ENCODE peak calls at places on chromosome 15, in six cellular contexts. U is IMR-90, E is neuronal stem cell, O is H9, P is H1, T is trophoblast cell. B is an unnamed sample.
A peak's percentile ranks its signal among the peaks of the same experiment; 100 is the strongest.

GRCh38 chr15:71011503-71012155 is 103.6 kb upstream of the THSD4 start:
- DNase-seq in U (peak; percentile 84), E (peak; percentile 14), O (no peak), P (no peak), T (peak; percentile 27), B (peak; percentile 44)

GRCh38 chr15:89553632-89554031 is 21.6 kb upstream of the TICRR start:
- DNase-seq in U (no peak), E (no peak), O (no peak), P (no peak), T (no peak), B (no peak)

GRCh38 chr15:93566777-93567176 is 477.8 kb upstream of the RGMA start:
- DNase-seq in U (no peak), E (no peak), O (no peak), P (no peak), T (no peak), B (no peak)

GRCh38 chr15:91857772-91858171 is 4.3 kb downstream of the SLCO3A1 start:
- DNase-seq in U (no peak), E (no peak), O (no peak), P (no peak), T (no peak), B (no peak)

GRCh38 chr15:101428758-101429157 is 60.7 kb downstream of the PCSK6 start:
- DNase-seq in U (no peak), E (no peak), O (no peak), P (peak; percentile 41), T (no peak), B (no peak)

GRCh38 chr15:75943713-75944215 is 40.1 kb downstream of the FBXO22 start:
- DNase-seq in U (peak; percentile 42), E (no peak), O (no peak), P (no peak), T (no peak), B (peak; percentile 27)

GRCh38 chr15:65856821-65857455 is 12.4 kb upstream of the RAB11A start:
- DNase-seq in U (peak; percentile 53), E (peak; percentile 57), O (peak; percentile 72), P (peak; percentile 83), T (peak; percentile 67), B (peak; percentile 68)

GRCh38 chr15:57327985-57328471 is 48.3 kb upstream of the CGNL1 start:
- DNase-seq in U (peak; percentile 99), E (no peak), O (no peak), P (no peak), T (peak; percentile 91), B (peak; percentile 84)

GRCh38 chr15:48029656-48030055 is 91.1 kb upstream of the SLC24A5 start:
- DNase-seq in U (no peak), E (no peak), O (no peak), P (no peak), T (no peak), B (no peak)

GRCh38 chr15:82543155-82543554 is 2.9 kb upstream of the RPS17 start:
- DNase-seq in U (peak; percentile 91), E (peak; percentile 32), O (peak; percentile 47), P (no peak), T (no peak), B (peak; percentile 71)

GRCh38 chr15:41115088-41115651 is 910 bp downstream of the INO80 start:
- DNase-seq in U (peak; percentile 35), E (peak; percentile 38), O (peak; percentile 28), P (no peak), T (no peak), B (peak; percentile 69)

GRCh38 chr15:26628071-26628470 is 144.8 kb downstream of the GABRB3 start:
- DNase-seq in U (no peak), E (no peak), O (no peak), P (no peak), T (no peak), B (no peak)

GRCh38 chr15:33473005-33473404 is 162.2 kb downstream of the RYR3 start:
- DNase-seq in U (no peak), E (no peak), O (no peak), P (no peak), T (no peak), B (no peak)

GRCh38 chr15:51401872-51402517 is 60.5 kb downstream of the GLDN start:
- DNase-seq in U (peak; percentile 26), E (peak; percentile 39), O (peak; percentile 74), P (peak; percentile 86), T (peak; percentile 16), B (peak; percentile 58)

GRCh38 chr15:57205027-57205855 is 171.1 kb upstream of the CGNL1 start:
- DNase-seq in U (no peak), E (no peak), O (no peak), P (no peak), T (no peak), B (no peak)

GRCh38 chr15:97129684-97130083 is 799.2 kb downstream of the NR2F2 start:
- DNase-seq in U (no peak), E (no peak), O (no peak), P (no peak), T (no peak), B (no peak)

GRCh38 chr15:85457392-85457968 is 77.1 kb downstream of the AKAP13 start:
- DNase-seq in U (no peak), E (no peak), O (no peak), P (no peak), T (peak; percentile 89), B (peak; percentile 86)

GRCh38 chr15:33985287-33985686 is 17.0 kb downstream of the CHRM5 start:
- DNase-seq in U (peak; percentile 90), E (peak; percentile 18), O (no peak), P (no peak), T (peak; percentile 94), B (peak; percentile 74)

GRCh38 chr15:83396071-83396470 is 51.1 kb upstream of the SH3GL3 start:
- DNase-seq in U (no peak), E (peak; percentile 21), O (peak; percentile 72), P (peak; percentile 66), T (no peak), B (no peak)

GRCh38 chr15:41936649-41937567 is 35.4 kb downstream of the EHD4 start:
- DNase-seq in U (peak; percentile 55), E (no peak), O (no peak), P (no peak), T (peak; percentile 12), B (peak; percentile 95)

GRCh38 chr15:33644319-33644718 is 324.0 kb upstream of the CHRM5 start:
- DNase-seq in U (no peak), E (no peak), O (no peak), P (no peak), T (no peak), B (no peak)

GRCh38 chr15:73325191-73325980 is 43.4 kb downstream of the HCN4 start:
- DNase-seq in U (no peak), E (no peak), O (peak; percentile 46), P (no peak), T (no peak), B (no peak)

GRCh38 chr15:51884517-51885236 is 55.2 kb downstream of the TMOD3 start:
- DNase-seq in U (peak; percentile 49), E (no peak), O (no peak), P (no peak), T (no peak), B (no peak)

GRCh38 chr15:73930790-73931281 is 4.6 kb downstream of the LOXL1 start:
- DNase-seq in U (peak; percentile 55), E (no peak), O (no peak), P (no peak), T (no peak), B (no peak)

GRCh38 chr15:67135494-67135893 is 70.1 kb downstream of the SMAD3 start:
- DNase-seq in U (peak; percentile 93), E (no peak), O (no peak), P (no peak), T (no peak), B (peak; percentile 80)

GRCh38 chr15:72229076-72229946 is 1.7 kb downstream of the PKM start:
- DNase-seq in U (peak; percentile 24), E (no peak), O (no peak), P (no peak), T (no peak), B (peak; percentile 70)

GRCh38 chr15:35286721-35287120 is 201.6 kb upstream of the NANOGP8 start:
- DNase-seq in U (no peak), E (no peak), O (no peak), P (no peak), T (no peak), B (no peak)

GRCh38 chr15:81270781-81271491 is 53.0 kb downstream of the STARD5 start:
- DNase-seq in U (peak; percentile 77), E (peak; percentile 65), O (no peak), P (no peak), T (no peak), B (no peak)

GRCh38 chr15:36590838-36591237 is 11.4 kb downstream of the CDIN1 start:
- DNase-seq in U (peak; percentile 96), E (no peak), O (no peak), P (no peak), T (no peak), B (peak; percentile 70)

GRCh38 chr15:64844576-64845140 is 2.9 kb downstream of the PLEKHO2 start:
- DNase-seq in U (no peak), E (no peak), O (peak; percentile 24), P (no peak), T (no peak), B (no peak)
- H3K14ac ChIP-seq in U (peak overlapping the region; percentile 78), E (no peak overlapping the region), O (no peak overlapping the region), P (no peak overlapping the region), T (no peak overlapping the region), B (no peak overlapping the region)

GRCh38 chr15:79828447-79828846 is 68.4 kb downstream of the MTHFS start:
- DNase-seq in U (no peak), E (no peak), O (no peak), P (no peak), T (no peak), B (no peak)

GRCh38 chr15:79826800-79827199 is 70.0 kb downstream of the MTHFS start:
- DNase-seq in U (no peak), E (no peak), O (no peak), P (no peak), T (no peak), B (no peak)

GRCh38 chr15:79820820-79821219 is 76.0 kb downstream of the MTHFS start:
- DNase-seq in U (no peak), E (no peak), O (no peak), P (no peak), T (no peak), B (no peak)

GRCh38 chr15:79820176-79820575 is 76.6 kb downstream of the MTHFS start:
- DNase-seq in U (no peak), E (no peak), O (no peak), P (no peak), T (no peak), B (no peak)

DNA sequence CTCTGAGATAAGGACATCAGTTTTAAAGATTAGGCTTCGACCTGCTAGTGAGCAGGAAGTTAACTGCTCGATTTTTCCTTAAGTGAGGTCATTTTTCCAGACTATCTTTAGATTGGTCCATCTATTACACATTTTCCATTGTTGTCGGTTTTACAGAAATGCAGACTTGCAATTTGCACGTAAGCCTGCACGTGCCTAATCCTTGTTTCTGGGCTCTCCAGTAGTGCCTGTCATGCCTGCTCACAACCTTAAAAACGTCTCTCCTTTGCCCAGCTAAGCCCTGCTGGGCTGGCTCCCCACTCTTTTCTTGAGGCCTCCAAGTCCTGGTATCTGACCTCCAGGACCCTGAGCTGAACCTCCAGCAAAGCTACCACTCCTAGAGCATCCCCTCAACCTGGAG is 72.5 kb downstream of the MTHFS start:
- DNase-seq in U (no peak), E (no peak), O (no peak), P (no peak), T (no peak), B (no peak)
- H2AFZ ChIP-seq in U (no peak overlapping the region), E (no peak overlapping the region), O (no peak overlapping the region), P (no peak overlapping the region), T (no peak overlapping the region), B (no peak overlapping the region)

GRCh38 chr15:77716632-77717343 is 84.1 kb upstream of the LINGO1 start:
- DNase-seq in U (no peak), E (no peak), O (no peak), P (no peak), T (no peak), B (no peak)
- H3K14ac ChIP-seq in U (no peak overlapping the region), E (no peak overlapping the region), O (no peak overlapping the region), P (no peak overlapping the region), T (no peak overlapping the region), B (no peak overlapping the region)

GRCh38 chr15:38666865-38667264 is 102.3 kb upstream of the RASGRP1 start:
- DNase-seq in U (no peak), E (no peak), O (no peak), P (no peak), T (no peak), B (no peak)
- H2AFZ ChIP-seq in U (no peak overlapping the region), E (no peak overlapping the region), O (no peak overlapping the region), P (no peak overlapping the region), T (no peak overlapping the region), B (no peak overlapping the region)